ENCODE peak calls at places on chromosomes 6 and 20, in eight cellular contexts. One of them, this sample, is unnamed.

GRCh38 chr6:31568537-31568961 is 3.5 kb upstream of the LTA start:
- DNase-seq in fibroblast of pulmonary artery: no peak
- DNase-seq in mesendoderm: no peak
- DNase-seq in stimulated activated CD4-positive, alpha-beta T cell treated with anti-CD3 and anti-CD28 coated beads, Interleukin-12 subunit alpha, Interleukin-12 subunit beta, amount 100 ng/mL, for 4 hours: no peak
- DNase-seq in heart left ventricle: no peak
- DNase-seq in NCI-H226: no peak
- DNase-seq in M059J: no peak
- DNase-seq in AG09309: no peak
- DNase-seq in this sample: no peak

GRCh38 chr6:167506443-167507231 is 181.8 kb downstream of the TTLL2 start:
- DNase-seq in fibroblast of pulmonary artery: no peak
- DNase-seq in mesendoderm: no peak
- DNase-seq in stimulated activated CD4-positive, alpha-beta T cell treated with anti-CD3 and anti-CD28 coated beads, Interleukin-12 subunit alpha, Interleukin-12 subunit beta, amount 100 ng/mL, for 4 hours: no peak
- DNase-seq in heart left ventricle: no peak
- DNase-seq in NCI-H226: no peak
- DNase-seq in M059J: no peak
- DNase-seq in AG09309: no peak
- DNase-seq in this sample: no peak

GRCh38 chr6:35178932-35179832 is 34.6 kb upstream of the SCUBE3 start:
- DNase-seq in fibroblast of pulmonary artery: no peak
- DNase-seq in mesendoderm: peak; percentile 41
- DNase-seq in stimulated activated CD4-positive, alpha-beta T cell treated with anti-CD3 and anti-CD28 coated beads, Interleukin-12 subunit alpha, Interleukin-12 subunit beta, amount 100 ng/mL, for 4 hours: no peak
- DNase-seq in heart left ventricle: no peak
- DNase-seq in NCI-H226: no peak
- DNase-seq in M059J: no peak
- DNase-seq in AG09309: no peak
- DNase-seq in this sample: no peak

GRCh38 chr20:48287552-48288170 is 502.4 kb upstream of the SULF2 start:
- DNase-seq in fibroblast of pulmonary artery: no peak
- DNase-seq in mesendoderm: no peak
- DNase-seq in stimulated activated CD4-positive, alpha-beta T cell treated with anti-CD3 and anti-CD28 coated beads, Interleukin-12 subunit alpha, Interleukin-12 subunit beta, amount 100 ng/mL, for 4 hours: no peak
- DNase-seq in heart left ventricle: no peak
- DNase-seq in NCI-H226: no peak
- DNase-seq in M059J: peak; percentile 16
- DNase-seq in AG09309: no peak
- DNase-seq in this sample: no peak

GRCh38 chr20:49964964-49965780 is 17.6 kb upstream of the SNAI1 start:
- DNase-seq in fibroblast of pulmonary artery: peak; percentile 49
- DNase-seq in mesendoderm: peak; percentile 84
- DNase-seq in stimulated activated CD4-positive, alpha-beta T cell treated with anti-CD3 and anti-CD28 coated beads, Interleukin-12 subunit alpha, Interleukin-12 subunit beta, amount 100 ng/mL, for 4 hours: no peak
- DNase-seq in heart left ventricle: peak; percentile 29
- DNase-seq in NCI-H226: peak; percentile 29
- DNase-seq in M059J: peak; percentile 51
- DNase-seq in AG09309: no peak
- DNase-seq in this sample: peak; percentile 75

GRCh38 chr6:96509281-96509680 is 12.3 kb upstream of the UFL1 start:
- DNase-seq in fibroblast of pulmonary artery: no peak
- DNase-seq in mesendoderm: no peak
- DNase-seq in stimulated activated CD4-positive, alpha-beta T cell treated with anti-CD3 and anti-CD28 coated beads, Interleukin-12 subunit alpha, Interleukin-12 subunit beta, amount 100 ng/mL, for 4 hours: no peak
- DNase-seq in heart left ventricle: no peak
- DNase-seq in NCI-H226: no peak
- DNase-seq in M059J: no peak
- DNase-seq in AG09309: no peak
- DNase-seq in this sample: no peak

GRCh38 chr20:40999841-41000240 is 28.8 kb upstream of the TOP1 start:
- DNase-seq in fibroblast of pulmonary artery: no peak
- DNase-seq in mesendoderm: no peak
- DNase-seq in stimulated activated CD4-positive, alpha-beta T cell treated with anti-CD3 and anti-CD28 coated beads, Interleukin-12 subunit alpha, Interleukin-12 subunit beta, amount 100 ng/mL, for 4 hours: no peak
- DNase-seq in heart left ventricle: no peak
- DNase-seq in NCI-H226: no peak
- DNase-seq in M059J: no peak
- DNase-seq in AG09309: no peak
- DNase-seq in this sample: no peak

GRCh38 chr6:146246028-146246427 is 217.2 kb downstream of the GRM1 start:
- DNase-seq in fibroblast of pulmonary artery: no peak
- DNase-seq in mesendoderm: no peak
- DNase-seq in stimulated activated CD4-positive, alpha-beta T cell treated with anti-CD3 and anti-CD28 coated beads, Interleukin-12 subunit alpha, Interleukin-12 subunit beta, amount 100 ng/mL, for 4 hours: no peak
- DNase-seq in heart left ventricle: no peak
- DNase-seq in NCI-H226: no peak
- DNase-seq in M059J: no peak
- DNase-seq in AG09309: no peak
- DNase-seq in this sample: no peak

GRCh38 chr20:59579404-59580207 is 24.7 kb upstream of the PHACTR3 start:
- DNase-seq in fibroblast of pulmonary artery: no peak
- DNase-seq in mesendoderm: no peak
- DNase-seq in stimulated activated CD4-positive, alpha-beta T cell treated with anti-CD3 and anti-CD28 coated beads, Interleukin-12 subunit alpha, Interleukin-12 subunit beta, amount 100 ng/mL, for 4 hours: no peak
- DNase-seq in heart left ventricle: no peak
- DNase-seq in NCI-H226: no peak
- DNase-seq in M059J: no peak
- DNase-seq in AG09309: no peak
- DNase-seq in this sample: no peak

GRCh38 chr20:43541214-43541613 is 17.6 kb upstream of the SGK2 start:
- DNase-seq in fibroblast of pulmonary artery: peak; percentile 44
- DNase-seq in mesendoderm: no peak
- DNase-seq in stimulated activated CD4-positive, alpha-beta T cell treated with anti-CD3 and anti-CD28 coated beads, Interleukin-12 subunit alpha, Interleukin-12 subunit beta, amount 100 ng/mL, for 4 hours: no peak
- DNase-seq in heart left ventricle: no peak
- DNase-seq in NCI-H226: no peak
- DNase-seq in M059J: peak; percentile 56
- DNase-seq in AG09309: peak; percentile 11
- DNase-seq in this sample: no peak

GRCh38 chr6:51866867-51867266 is 220.5 kb downstream of the PKHD1 start:
- DNase-seq in fibroblast of pulmonary artery: no peak
- DNase-seq in mesendoderm: no peak
- DNase-seq in stimulated activated CD4-positive, alpha-beta T cell treated with anti-CD3 and anti-CD28 coated beads, Interleukin-12 subunit alpha, Interleukin-12 subunit beta, amount 100 ng/mL, for 4 hours: no peak
- DNase-seq in heart left ventricle: no peak
- DNase-seq in NCI-H226: no peak
- DNase-seq in M059J: peak; percentile 32
- DNase-seq in AG09309: no peak
- DNase-seq in this sample: no peak

GRCh38 chr6:72661408-72661807 is 39.5 kb downstream of the KCNQ5 start:
- DNase-seq in fibroblast of pulmonary artery: no peak
- DNase-seq in mesendoderm: no peak
- DNase-seq in stimulated activated CD4-positive, alpha-beta T cell treated with anti-CD3 and anti-CD28 coated beads, Interleukin-12 subunit alpha, Interleukin-12 subunit beta, amount 100 ng/mL, for 4 hours: no peak
- DNase-seq in heart left ventricle: no peak
- DNase-seq in NCI-H226: no peak
- DNase-seq in M059J: no peak
- DNase-seq in AG09309: no peak
- DNase-seq in this sample: no peak

GRCh38 chr20:34954905-34955231 is 738 bp downstream of the GSS start:
- DNase-seq in fibroblast of pulmonary artery: no peak
- DNase-seq in mesendoderm: peak; percentile 58
- DNase-seq in stimulated activated CD4-positive, alpha-beta T cell treated with anti-CD3 and anti-CD28 coated beads, Interleukin-12 subunit alpha, Interleukin-12 subunit beta, amount 100 ng/mL, for 4 hours: no peak
- DNase-seq in heart left ventricle: peak; percentile 52
- DNase-seq in NCI-H226: no peak
- DNase-seq in M059J: no peak
- DNase-seq in AG09309: no peak
- DNase-seq in this sample: peak; percentile 50

GRCh38 chr20:61830241-61830930 is 235.3 kb downstream of the TAF4 start:
- DNase-seq in fibroblast of pulmonary artery: no peak
- DNase-seq in mesendoderm: no peak
- DNase-seq in stimulated activated CD4-positive, alpha-beta T cell treated with anti-CD3 and anti-CD28 coated beads, Interleukin-12 subunit alpha, Interleukin-12 subunit beta, amount 100 ng/mL, for 4 hours: no peak
- DNase-seq in heart left ventricle: no peak
- DNase-seq in NCI-H226: no peak
- DNase-seq in M059J: no peak
- DNase-seq in AG09309: no peak
- DNase-seq in this sample: no peak

GRCh38 chr6:166997768-166998255 is 1.4 kb upstream of the CEP43 start:
- DNase-seq in fibroblast of pulmonary artery: peak; percentile 75
- DNase-seq in mesendoderm: peak; percentile 90
- DNase-seq in stimulated activated CD4-positive, alpha-beta T cell treated with anti-CD3 and anti-CD28 coated beads, Interleukin-12 subunit alpha, Interleukin-12 subunit beta, amount 100 ng/mL, for 4 hours: peak; percentile 33
- DNase-seq in heart left ventricle: peak; percentile 37
- DNase-seq in NCI-H226: peak; percentile 84
- DNase-seq in M059J: peak; percentile 81
- DNase-seq in AG09309: peak; percentile 35
- DNase-seq in this sample: peak; percentile 75

GRCh38 chr6:139296927-139297326 is 5.1 kb upstream of the TXLNB start:
- DNase-seq in fibroblast of pulmonary artery: peak; percentile 50
- DNase-seq in mesendoderm: no peak
- DNase-seq in stimulated activated CD4-positive, alpha-beta T cell treated with anti-CD3 and anti-CD28 coated beads, Interleukin-12 subunit alpha, Interleukin-12 subunit beta, amount 100 ng/mL, for 4 hours: no peak
- DNase-seq in heart left ventricle: no peak
- DNase-seq in NCI-H226: no peak
- DNase-seq in M059J: peak; percentile 92
- DNase-seq in AG09309: no peak
- DNase-seq in this sample: no peak

GRCh38 chr6:47097092-47097945 is 55.2 kb upstream of the ADGRF1 start:
- DNase-seq in fibroblast of pulmonary artery: peak; percentile 90
- DNase-seq in mesendoderm: peak; percentile 91
- DNase-seq in stimulated activated CD4-positive, alpha-beta T cell treated with anti-CD3 and anti-CD28 coated beads, Interleukin-12 subunit alpha, Interleukin-12 subunit beta, amount 100 ng/mL, for 4 hours: peak; percentile 6
- DNase-seq in heart left ventricle: peak; percentile 59
- DNase-seq in NCI-H226: peak; percentile 69
- DNase-seq in M059J: peak; percentile 87
- DNase-seq in AG09309: peak; percentile 46
- DNase-seq in this sample: peak; percentile 78

GRCh38 chr6:69233195-69233524 is 563.6 kb downstream of the LMBRD1 start:
- DNase-seq in fibroblast of pulmonary artery: no peak
- DNase-seq in mesendoderm: no peak
- DNase-seq in stimulated activated CD4-positive, alpha-beta T cell treated with anti-CD3 and anti-CD28 coated beads, Interleukin-12 subunit alpha, Interleukin-12 subunit beta, amount 100 ng/mL, for 4 hours: no peak
- DNase-seq in heart left ventricle: no peak
- DNase-seq in NCI-H226: no peak
- DNase-seq in M059J: no peak
- DNase-seq in AG09309: no peak
- DNase-seq in this sample: no peak

GRCh38 chr6:144104898-144105487 is 9.6 kb upstream of the SF3B5 start:
- DNase-seq in fibroblast of pulmonary artery: peak; percentile 90
- DNase-seq in mesendoderm: peak; percentile 73
- DNase-seq in stimulated activated CD4-positive, alpha-beta T cell treated with anti-CD3 and anti-CD28 coated beads, Interleukin-12 subunit alpha, Interleukin-12 subunit beta, amount 100 ng/mL, for 4 hours: no peak
- DNase-seq in heart left ventricle: no peak
- DNase-seq in NCI-H226: peak; percentile 45
- DNase-seq in M059J: peak; percentile 80
- DNase-seq in AG09309: peak; percentile 59
- DNase-seq in this sample: peak; percentile 48

GRCh38 chr6:90463874-90464273 is 123.0 kb downstream of the MAP3K7 start:
- DNase-seq in fibroblast of pulmonary artery: no peak
- DNase-seq in mesendoderm: no peak
- DNase-seq in stimulated activated CD4-positive, alpha-beta T cell treated with anti-CD3 and anti-CD28 coated beads, Interleukin-12 subunit alpha, Interleukin-12 subunit beta, amount 100 ng/mL, for 4 hours: no peak
- DNase-seq in heart left ventricle: no peak
- DNase-seq in NCI-H226: no peak
- DNase-seq in M059J: no peak
- DNase-seq in AG09309: no peak
- DNase-seq in this sample: no peak

GRCh38 chr6:78701407-78701806 is 165.9 kb upstream of the IRAK1BP1 start:
- DNase-seq in fibroblast of pulmonary artery: peak; percentile 3
- DNase-seq in mesendoderm: no peak
- DNase-seq in stimulated activated CD4-positive, alpha-beta T cell treated with anti-CD3 and anti-CD28 coated beads, Interleukin-12 subunit alpha, Interleukin-12 subunit beta, amount 100 ng/mL, for 4 hours: no peak
- DNase-seq in heart left ventricle: no peak
- DNase-seq in NCI-H226: peak; percentile 76
- DNase-seq in M059J: peak; percentile 75
- DNase-seq in AG09309: peak; percentile 1
- DNase-seq in this sample: no peak

GRCh38 chr6:3699231-3699630 is 52.3 kb downstream of the PXDC1 start:
- DNase-seq in fibroblast of pulmonary artery: no peak
- DNase-seq in mesendoderm: no peak
- DNase-seq in stimulated activated CD4-positive, alpha-beta T cell treated with anti-CD3 and anti-CD28 coated beads, Interleukin-12 subunit alpha, Interleukin-12 subunit beta, amount 100 ng/mL, for 4 hours: no peak
- DNase-seq in heart left ventricle: no peak
- DNase-seq in NCI-H226: no peak
- DNase-seq in M059J: no peak
- DNase-seq in AG09309: no peak
- DNase-seq in this sample: no peak

GRCh38 chr20:33202451-33202850 is 14.7 kb upstream of the BPIFA3 start:
- DNase-seq in fibroblast of pulmonary artery: no peak
- DNase-seq in mesendoderm: no peak
- DNase-seq in stimulated activated CD4-positive, alpha-beta T cell treated with anti-CD3 and anti-CD28 coated beads, Interleukin-12 subunit alpha, Interleukin-12 subunit beta, amount 100 ng/mL, for 4 hours: no peak
- DNase-seq in heart left ventricle: no peak
- DNase-seq in NCI-H226: no peak
- DNase-seq in M059J: no peak
- DNase-seq in AG09309: no peak
- DNase-seq in this sample: no peak

GRCh38 chr6:71808865-71809264 is 77.5 kb upstream of the RIMS1 start:
- DNase-seq in fibroblast of pulmonary artery: no peak
- DNase-seq in mesendoderm: no peak
- DNase-seq in stimulated activated CD4-positive, alpha-beta T cell treated with anti-CD3 and anti-CD28 coated beads, Interleukin-12 subunit alpha, Interleukin-12 subunit beta, amount 100 ng/mL, for 4 hours: no peak
- DNase-seq in heart left ventricle: no peak
- DNase-seq in NCI-H226: no peak
- DNase-seq in M059J: no peak
- DNase-seq in AG09309: no peak
- DNase-seq in this sample: no peak

GRCh38 chr20:34074101-34074760 is 37.8 kb downstream of the EIF2S2 start:
- DNase-seq in fibroblast of pulmonary artery: no peak
- DNase-seq in mesendoderm: peak; percentile 69
- DNase-seq in stimulated activated CD4-positive, alpha-beta T cell treated with anti-CD3 and anti-CD28 coated beads, Interleukin-12 subunit alpha, Interleukin-12 subunit beta, amount 100 ng/mL, for 4 hours: peak; percentile 12
- DNase-seq in heart left ventricle: no peak
- DNase-seq in NCI-H226: no peak
- DNase-seq in M059J: peak; percentile 42
- DNase-seq in AG09309: no peak
- DNase-seq in this sample: no peak

GRCh38 chr20:59829415-59830106 is 103.9 kb downstream of the SYCP2 start:
- DNase-seq in fibroblast of pulmonary artery: no peak
- DNase-seq in mesendoderm: no peak
- DNase-seq in stimulated activated CD4-positive, alpha-beta T cell treated with anti-CD3 and anti-CD28 coated beads, Interleukin-12 subunit alpha, Interleukin-12 subunit beta, amount 100 ng/mL, for 4 hours: no peak
- DNase-seq in heart left ventricle: no peak
- DNase-seq in NCI-H226: no peak
- DNase-seq in M059J: no peak
- DNase-seq in AG09309: no peak
- DNase-seq in this sample: no peak

This sample was measured in Calu3.